ENCODE peak calls at places on chromosomes 7 and 10, in seven cellular contexts. O is fibroblast of pulmonary artery, U is fibroblast of the conjunctiva, G is GM19239, M is NCI-H1105, I is frontal cortex, Z is GM10248. Y is an unnamed sample.

GRCh38 chr10:124728071-124728829 is 15.9 kb downstream of the FAM53B start:
- DNase-seq in U (no peak), M (no peak), G (no peak), Z (no peak), O (peak), I (peak), Y (no peak)

GRCh38 chr7:94386416-94386815 is 8.3 kb upstream of the COL1A2 start:
- DNase-seq in G (no peak), Z (no peak), M (no peak), U (no peak), O (no peak), I (no peak), Y (no peak)

GRCh38 chr7:96800122-96800521 is 90.5 kb upstream of the SEM1 start:
- DNase-seq in M (no peak), U (no peak), O (no peak), G (no peak), Z (no peak), I (no peak), Y (no peak)

GRCh38 chr10:81036257-81036656 is 498.6 kb downstream of the SH2D4B start:
- DNase-seq in Z (peak), M (no peak), G (no peak), I (no peak), U (no peak), O (no peak), Y (no peak)

GRCh38 chr7:22008011-22008410 is 62.3 kb upstream of the CDCA7L start:
- DNase-seq in O (no peak), U (no peak), Z (no peak), I (no peak), G (no peak), M (peak), Y (no peak)

GRCh38 chr10:101001225-101002035 is 1.8 kb downstream of the LZTS2 start:
- DNase-seq in I (peak), G (no peak), O (peak), M (no peak), Z (no peak), U (peak), Y (peak)

GRCh38 chr10:13615650-13616049 is 28.9 kb downstream of the PRPF18 start:
- DNase-seq in I (no peak), O (no peak), Z (no peak), G (no peak), M (no peak), U (no peak), Y (no peak)

GRCh38 chr7:144937199-144937598 is 101.3 kb upstream of the TPK1 start:
- DNase-seq in M (no peak), O (no peak), G (no peak), Z (no peak), I (no peak), U (no peak), Y (no peak)

GRCh38 chr7:84533209-84533608 is 338.6 kb upstream of the SEMA3A start:
- DNase-seq in M (no peak), Z (no peak), U (no peak), G (no peak), O (no peak), I (no peak), Y (no peak)

GRCh38 chr10:75971402-75972211 is 540.2 kb downstream of the LRMDA start:
- DNase-seq in I (no peak), G (no peak), O (peak), U (peak), Z (no peak), M (no peak), Y (peak)

GRCh38 chr10:42754155-42755027 is 28.2 kb upstream of the BMS1 start:
- DNase-seq in Z (peak), I (peak), O (peak), G (no peak), U (no peak), M (no peak), Y (peak)

GRCh38 chr7:10684606-10685005 is 289.1 kb upstream of the PHF14 start:
- DNase-seq in G (no peak), M (no peak), U (no peak), Z (no peak), I (no peak), O (no peak), Y (no peak)

GRCh38 chr10:94292448-94293118 is 70.2 kb downstream of the NOC3L start:
- DNase-seq in Z (no peak), M (no peak), U (peak), O (peak), I (no peak), G (no peak), Y (peak)

GRCh38 chr7:29806131-29806792 is at the start of gene WIPF3:
- DNase-seq in O (no peak), U (no peak), M (peak), I (peak), Z (peak), G (no peak), Y (no peak)

GRCh38 chr7:46146454-46147255 is 225.6 kb upstream of the IGFBP3 start:
- DNase-seq in Z (no peak), M (no peak), O (peak), G (no peak), U (no peak), I (no peak), Y (peak)

GRCh38 chr10:122149138-122149606 is 121.9 kb upstream of the BTBD16 start:
- DNase-seq in U (no peak), I (no peak), Z (no peak), O (peak), M (no peak), G (no peak), Y (peak)

GRCh38 chr10:32972454-32972853 is 14.4 kb upstream of the ITGB1 start:
- DNase-seq in U (no peak), I (no peak), O (no peak), M (no peak), G (no peak), Z (no peak), Y (no peak)

GRCh38 chr10:3274414-3274813 is 101.8 kb upstream of the PITRM1 start:
- DNase-seq in I (no peak), M (no peak), O (no peak), Z (no peak), G (no peak), U (no peak), Y (no peak)

GRCh38 chr7:17142831-17143541 is 155.5 kb upstream of the AHR start:
- DNase-seq in I (no peak), M (no peak), U (no peak), O (peak), Z (no peak), G (no peak), Y (peak)